ENCODE peak calls at places on chromosomes 7 and 10, in ten cellular contexts. W, X, H, D, M, U, G, J, C and Y are unnamed samples.

GRCh38 chr7:140003913-140004382 is 58.8 kb downstream of the PARP12 start:
- DNase-seq in W (no peak), X (peak; percentile 85), H (peak; percentile 51), D (peak; percentile 87), M (peak; percentile 75), U (no peak), G (no peak), J (peak; percentile 16), C (no peak), Y (no peak)

GRCh38 chr10:33273295-33274002 is 61.0 kb downstream of the NRP1 start:
- DNase-seq in W (peak; percentile 67), X (peak; percentile 91), H (peak; percentile 85), D (no peak), M (no peak), U (peak; percentile 90), G (peak; percentile 94), J (no peak), C (peak; percentile 87), Y (peak; percentile 97)

GRCh38 chr10:128875030-128875744 is 591.9 kb upstream of the MGMT start:
- DNase-seq in W (no peak), X (no peak), H (no peak), D (peak; percentile 12), M (no peak), U (no peak), G (no peak), J (no peak), C (no peak), Y (no peak)

GRCh38 chr10:1270906-1271305 is 214.7 kb downstream of the WDR37 start:
- DNase-seq in W (no peak), X (no peak), H (no peak), D (no peak), M (no peak), U (no peak), G (no peak), J (no peak), C (no peak), Y (no peak)

GRCh38 chr7:27145884-27146401 is 1.6 kb downstream of the HOXA6 start:
- DNase-seq in W (no peak), X (no peak), H (no peak), D (no peak), M (no peak), U (no peak), G (no peak), J (no peak), C (no peak), Y (no peak)

GRCh38 chr7:2353113-2353512 is 1.5 kb upstream of the EIF3B start:
- DNase-seq in W (no peak), X (no peak), H (no peak), D (no peak), M (no peak), U (no peak), G (no peak), J (no peak), C (no peak), Y (no peak)

GRCh38 chr7:70306173-70306572 is 707.9 kb downstream of the AUTS2 start:
- DNase-seq in W (no peak), X (no peak), H (no peak), D (no peak), M (no peak), U (no peak), G (no peak), J (no peak), C (no peak), Y (no peak)

GRCh38 chr10:96370575-96371157 is 11.9 kb upstream of the OPALIN start:
- DNase-seq in W (no peak), X (peak; percentile 60), H (peak; percentile 34), D (peak; percentile 69), M (peak; percentile 58), U (peak; percentile 30), G (no peak), J (no peak), C (no peak), Y (no peak)

GRCh38 chr10:3528271-3528670 is 256.7 kb downstream of the KLF6 start:
- DNase-seq in W (no peak), X (no peak), H (no peak), D (no peak), M (no peak), U (no peak), G (no peak), J (no peak), C (no peak), Y (no peak)
- H3K4me3 ChIP-seq in W (no peak overlapping the region), X (no peak overlapping the region), H (no peak overlapping the region), D (no peak overlapping the region), M (no peak overlapping the region), U (no peak overlapping the region), G (no peak overlapping the region), J (no peak overlapping the region), C (no peak overlapping the region), Y (no peak overlapping the region)

GRCh38 chr7:151735186-151735853 is 141.6 kb downstream of the PRKAG2 start:
- DNase-seq in W (no peak), X (no peak), H (no peak), D (no peak), M (no peak), U (no peak), G (no peak), J (no peak), C (no peak), Y (no peak)

GRCh38 chr7:151738925-151739324 is 138.0 kb downstream of the PRKAG2 start:
- DNase-seq in W (no peak), X (no peak), H (no peak), D (no peak), M (no peak), U (no peak), G (no peak), J (no peak), C (no peak), Y (no peak)

GRCh38 chr7:151732834-151733585 is 143.9 kb downstream of the PRKAG2 start:
- DNase-seq in W (no peak), X (no peak), H (no peak), D (no peak), M (no peak), U (no peak), G (no peak), J (no peak), C (no peak), Y (no peak)

GRCh38 chr7:151735854-151736402 is 141.0 kb downstream of the PRKAG2 start:
- DNase-seq in W (no peak), X (no peak), H (peak; percentile 49), D (no peak), M (no peak), U (no peak), G (peak; percentile 57), J (no peak), C (no peak), Y (no peak)

DNA sequence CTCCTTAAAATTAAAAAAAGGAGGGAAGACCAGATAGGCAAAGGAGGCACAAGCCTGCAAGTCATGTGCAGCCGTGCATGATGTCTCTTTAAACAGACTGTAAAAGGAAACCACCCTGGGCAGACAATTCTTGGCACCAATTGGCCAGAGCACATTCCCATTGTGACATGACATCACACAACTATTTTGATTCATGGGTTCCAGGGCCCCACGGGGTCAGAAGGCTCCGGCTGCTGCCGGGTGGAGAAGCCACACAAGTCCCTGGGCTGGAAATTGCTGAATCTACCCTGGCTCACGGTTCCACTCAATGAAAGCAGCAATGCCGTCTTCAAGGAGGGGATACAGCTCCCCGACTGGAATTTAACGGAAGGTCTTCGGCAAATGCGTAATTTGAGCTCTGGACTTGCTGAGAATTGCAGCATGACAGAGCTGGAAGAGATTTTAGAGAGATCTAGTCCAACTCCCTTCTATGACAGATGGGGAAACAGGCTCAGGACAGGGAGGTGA is 140.5 kb downstream of the PRKAG2 start:
- DNase-seq in W (no peak), X (peak; percentile 98), H (peak; percentile 71), D (no peak), M (no peak), U (peak; percentile 74), G (peak; percentile 85), J (no peak), C (no peak), Y (no peak)
- TF ChIP-seq CTCF in W (peak; percentile 18), X (peak; percentile 72), H (peak; percentile 21), D (no peak), M (no peak), U (no peak), G (no peak), J (no peak), C (peak; percentile 8), Y (no peak)

GRCh38 chr7:137931823-137932222 is 70.1 kb downstream of the CREB3L2 start:
- DNase-seq in W (no peak), X (no peak), H (no peak), D (no peak), M (no peak), U (no peak), G (no peak), J (no peak), C (no peak), Y (no peak)

GRCh38 chr7:137930616-137931015 is 71.3 kb downstream of the CREB3L2 start:
- DNase-seq in W (no peak), X (peak; percentile 88), H (no peak), D (no peak), M (no peak), U (no peak), G (no peak), J (no peak), C (no peak), Y (no peak)

GRCh38 chr7:137925754-137926153 is 76.1 kb downstream of the CREB3L2 start:
- DNase-seq in W (no peak), X (no peak), H (no peak), D (no peak), M (no peak), U (no peak), G (no peak), J (no peak), C (no peak), Y (no peak)

GRCh38 chr7:137927386-137927785 is 74.5 kb downstream of the CREB3L2 start:
- DNase-seq in W (no peak), X (no peak), H (no peak), D (no peak), M (no peak), U (no peak), G (no peak), J (no peak), C (no peak), Y (no peak)

DNA sequence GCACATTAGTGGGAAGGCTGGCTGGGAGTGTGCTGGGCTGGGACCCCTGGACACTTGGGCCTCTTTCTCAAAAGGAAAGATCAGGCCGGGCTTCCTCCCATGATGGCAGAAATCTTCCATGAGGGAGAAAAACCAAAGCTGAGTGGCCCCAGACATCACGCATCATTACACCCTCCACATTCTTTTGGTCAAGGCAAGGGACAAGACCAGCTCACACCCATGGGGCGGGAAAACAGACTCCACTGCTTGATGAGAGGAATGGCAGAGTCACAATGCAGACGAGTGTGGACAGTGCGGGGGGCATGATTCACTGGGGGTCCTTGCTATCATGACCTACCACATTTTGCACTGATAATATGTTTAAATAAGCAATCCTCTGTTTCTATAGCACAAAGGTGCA is 73.3 kb downstream of the CREB3L2 start:
- DNase-seq in W (no peak), X (no peak), H (no peak), D (no peak), M (no peak), U (no peak), G (no peak), J (no peak), C (no peak), Y (no peak)
- H3K4me3 ChIP-seq in W (no peak overlapping the region), X (no peak overlapping the region), H (no peak overlapping the region), D (no peak overlapping the region), M (no peak overlapping the region), U (no peak overlapping the region), G (no peak overlapping the region), J (no peak overlapping the region), C (no peak overlapping the region), Y (no peak overlapping the region)

DNA sequence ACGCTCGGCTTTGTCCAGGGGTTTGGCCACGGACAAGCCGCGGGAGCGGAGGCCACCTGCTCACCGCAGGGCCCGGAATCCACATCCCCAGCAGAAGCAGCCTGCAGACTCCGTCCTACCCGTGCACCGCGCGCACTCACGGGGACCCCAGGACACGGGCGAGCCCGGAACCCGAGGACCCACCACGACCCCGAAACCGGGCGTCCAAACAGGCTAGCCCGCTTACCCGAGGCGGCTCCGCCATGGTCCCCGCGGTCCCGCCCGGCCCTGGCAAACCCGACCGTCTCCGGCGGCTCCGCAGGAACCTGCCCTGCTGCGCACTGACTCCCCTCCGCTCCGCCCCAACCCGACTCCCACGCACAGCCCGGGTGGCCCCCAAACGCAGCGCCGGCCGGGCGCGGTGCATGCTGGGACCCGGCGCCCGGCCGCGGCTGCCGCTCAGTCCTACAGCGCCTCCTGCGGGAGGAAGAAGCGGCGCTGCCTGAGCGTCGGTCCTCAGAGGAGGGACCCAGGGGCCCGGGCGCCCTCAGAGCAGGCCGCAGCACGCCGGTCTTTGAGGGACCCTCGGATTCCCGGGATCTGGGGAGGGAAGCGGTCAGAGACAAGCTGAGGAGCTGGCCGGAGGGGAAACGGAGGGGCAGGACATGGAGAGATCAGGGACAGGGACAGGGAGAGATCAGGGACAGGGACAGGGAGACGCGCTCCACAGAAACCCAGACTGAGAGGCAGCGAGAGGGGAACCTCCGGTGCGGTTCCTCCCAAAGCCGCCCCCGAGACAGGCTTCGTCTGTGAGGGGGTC is at the start of gene ZNF786:
- DNase-seq in W (peak; percentile 89), X (peak; percentile 90), H (peak; percentile 92), D (peak; percentile 98), M (peak; percentile 97), U (peak; percentile 81), G (peak; percentile 92), J (peak; percentile 48), C (peak; percentile 92), Y (peak; percentile 27)
- TF ChIP-seq CTCF in W (peak; percentile 92), X (peak; percentile 72), H (peak; percentile 78), D (peak; percentile 86), M (peak; percentile 86), U (peak; percentile 97), G (peak; percentile 95), J (peak; percentile 91), C (peak; percentile 90), Y (peak; percentile 96)